ENCODE peak calls at places on chromosomes 5 and 9, in five cellular contexts. E is CD4-positive, alpha-beta T cell; T is psoas muscle; U is breast epithelium; V is cardiac muscle cell. P is an unnamed sample.

GRCh38 chr5:156474251-156474650 is 147.3 kb downstream of the SGCD start:
- DNase-seq in E (no peak), T (peak; percentile 28), U (no peak), V (peak; percentile 52), P (peak; percentile 14)

GRCh38 chr5:179187229-179187678 is 127.1 kb downstream of the ZNF354C start:
- DNase-seq in E (no peak), T (no peak), U (no peak), V (no peak), P (no peak)

GRCh38 chr9:88682431-88682831 is 147.5 kb downstream of the NXNL2 start:
- DNase-seq in E (no peak), T (no peak), U (no peak), V (no peak), P (no peak)

GRCh38 chr9:4774209-4774608 is 18.5 kb upstream of the RCL1 start:
- DNase-seq in E (no peak), T (no peak), U (no peak), V (peak; percentile 90), P (no peak)

GRCh38 chr9:98127226-98127625 is 8.2 kb upstream of the TRIM14 start:
- DNase-seq in E (no peak), T (no peak), U (no peak), V (no peak), P (no peak)

GRCh38 chr5:1130218-1130946 is 18.5 kb upstream of the SLC12A7 start:
- DNase-seq in E (no peak), T (no peak), U (peak; percentile 82), V (no peak), P (no peak)

GRCh38 chr9:89179535-89179919 is 909 bp upstream of the SHC3 start:
- DNase-seq in E (no peak), T (peak; percentile 18), U (no peak), V (peak; percentile 72), P (no peak)

GRCh38 chr9:83198336-83198735 is 135.4 kb upstream of the RASEF start:
- DNase-seq in E (no peak), T (no peak), U (no peak), V (no peak), P (no peak)

GRCh38 chr9:70987986-70988385 is 133.4 kb downstream of the TRPM3 start:
- DNase-seq in E (no peak), T (no peak), U (no peak), V (peak; percentile 90), P (no peak)

GRCh38 chr9:89553451-89554020 is 51.3 kb upstream of the GADD45G start:
- DNase-seq in E (no peak), T (no peak), U (no peak), V (no peak), P (no peak)

GRCh38 chr9:12723409-12724028 is 30.3 kb downstream of the TYRP1 start:
- DNase-seq in E (no peak), T (no peak), U (no peak), V (peak; percentile 52), P (no peak)

GRCh38 chr9:95204710-95205109 is 112.8 kb downstream of the FANCC start:
- DNase-seq in E (no peak), T (no peak), U (no peak), V (no peak), P (no peak)

GRCh38 chr5:61735531-61735930 is 403.5 kb downstream of the ZSWIM6 start:
- DNase-seq in E (no peak), T (no peak), U (no peak), V (no peak), P (no peak)

GRCh38 chr5:151770383-151771258 is 1.1 kb upstream of the G3BP1 start:
- DNase-seq in E (no peak), T (peak; percentile 83), U (peak; percentile 68), V (peak; percentile 91), P (peak; percentile 58)

GRCh38 chr5:149432377-149432776 is 53.3 kb upstream of the IL17B start:
- DNase-seq in E (no peak), T (no peak), U (no peak), V (no peak), P (no peak)
- H3K27ac ChIP-seq in E (no peak overlapping the region), T (no peak overlapping the region), U (peak overlapping the region; percentile 33), V (peak overlapping the region; percentile 100), P (no peak overlapping the region)

GRCh38 chr5:172293745-172294342 is 10.3 kb upstream of the UBTD2 start:
- DNase-seq in E (no peak), T (no peak), U (no peak), V (no peak), P (no peak)

GRCh38 chr5:172288465-172288864 is 4.9 kb upstream of the UBTD2 start:
- DNase-seq in E (no peak), T (no peak), U (no peak), V (no peak), P (no peak)

GRCh38 chr5:172294831-172295230 is 11.3 kb upstream of the UBTD2 start:
- DNase-seq in E (no peak), T (no peak), U (no peak), V (no peak), P (no peak)

GRCh38 chr5:172293054-172293744 is 9.6 kb upstream of the UBTD2 start:
- DNase-seq in E (peak; percentile 40), T (peak; percentile 60), U (peak; percentile 69), V (peak; percentile 84), P (peak; percentile 60)
- H3K27ac ChIP-seq in E (no peak overlapping the region), T (no peak overlapping the region), U (no peak overlapping the region), V (no peak overlapping the region), P (no peak overlapping the region)

GRCh38 chr5:15807861-15808260 is 307.9 kb downstream of the FBXL7 start:
- DNase-seq in E (no peak), T (peak; percentile 21), U (no peak), V (peak; percentile 53), P (peak; percentile 31)
- H3K27ac ChIP-seq in E (no peak overlapping the region), T (no peak overlapping the region), U (peak overlapping the region; percentile 61), V (peak overlapping the region; percentile 72), P (no peak overlapping the region)

DNA sequence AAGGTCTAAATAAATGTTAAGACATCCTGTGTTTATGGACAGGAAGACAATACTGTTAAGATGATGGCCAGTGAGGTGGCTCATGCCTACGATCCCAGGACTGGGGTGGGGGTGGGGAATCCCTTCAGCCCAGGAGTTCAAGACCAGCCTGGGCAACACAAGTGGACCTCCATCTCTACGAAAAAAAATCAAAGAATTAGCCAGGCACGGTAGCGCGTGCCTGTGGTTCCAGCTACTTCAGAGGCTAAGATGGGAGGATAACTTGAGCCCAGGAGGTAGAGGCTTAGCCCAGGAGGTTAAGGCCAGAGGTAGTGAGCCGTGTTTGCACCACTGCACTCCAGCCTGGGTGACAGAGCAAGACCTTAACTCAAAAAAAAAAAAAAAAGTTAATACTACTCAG is 5.3 kb downstream of the ROR2 start:
- DNase-seq in E (no peak), T (no peak), U (no peak), V (no peak), P (no peak)
- H3K27ac ChIP-seq in E (no peak overlapping the region), T (no peak overlapping the region), U (no peak overlapping the region), V (peak overlapping the region; percentile 74), P (no peak overlapping the region)

GRCh38 chr5:41708604-41708940 is 161.7 kb downstream of the OXCT1 start:
- DNase-seq in E (no peak), T (no peak), U (no peak), V (no peak), P (no peak)

DNA sequence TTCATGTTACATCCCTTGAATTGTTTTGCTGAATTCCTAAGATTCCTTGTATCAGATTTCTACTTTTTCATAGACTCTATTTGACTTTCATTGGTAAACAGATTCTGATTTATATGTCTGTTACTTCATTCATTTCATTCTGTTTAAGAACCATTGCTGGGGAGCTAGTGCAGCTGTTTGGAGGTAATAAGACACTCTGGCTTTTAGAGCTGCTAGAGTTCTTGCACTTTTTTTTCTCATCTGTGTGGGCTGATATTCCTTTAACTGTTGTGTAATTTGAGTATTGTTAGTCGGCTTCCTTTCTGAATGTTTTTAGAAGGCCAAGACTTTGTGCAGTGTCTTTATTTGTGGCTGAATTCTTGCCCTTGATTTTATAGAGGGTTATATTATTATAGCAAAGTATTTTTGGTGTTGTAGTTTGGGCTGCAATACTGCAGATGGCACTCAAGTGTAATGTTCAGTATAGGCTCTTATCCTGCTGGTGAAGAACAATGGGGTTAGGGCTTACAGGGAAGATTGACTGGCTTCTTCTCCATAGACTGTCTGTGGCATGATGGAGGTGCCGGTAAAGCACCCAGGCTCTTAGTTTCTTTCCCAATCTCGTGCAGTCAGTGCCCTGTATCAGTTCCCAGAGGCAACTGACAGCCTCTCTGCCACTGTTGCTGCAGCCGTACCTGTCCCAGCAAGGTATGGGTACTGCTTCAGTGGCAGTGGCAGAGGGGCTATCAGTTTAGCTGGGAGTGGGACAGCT is 162.2 kb downstream of the OXCT1 start:
- DNase-seq in E (no peak), T (no peak), U (no peak), V (peak; percentile 75), P (no peak)
- H3K27ac ChIP-seq in E (no peak overlapping the region), T (no peak overlapping the region), U (no peak overlapping the region), V (no peak overlapping the region), P (no peak overlapping the region)

GRCh38 chr9:124911766-124912165 is 29.1 kb downstream of the GOLGA1 start:
- DNase-seq in E (no peak), T (no peak), U (no peak), V (no peak), P (no peak)

GRCh38 chr9:124908098-124908497 is 32.8 kb downstream of the GOLGA1 start:
- DNase-seq in E (no peak), T (no peak), U (no peak), V (no peak), P (no peak)

GRCh38 chr9:124906966-124907365 is 33.9 kb downstream of the GOLGA1 start:
- DNase-seq in E (no peak), T (no peak), U (no peak), V (peak; percentile 20), P (no peak)
- H3K27ac ChIP-seq in E (no peak overlapping the region), T (no peak overlapping the region), U (no peak overlapping the region), V (no peak overlapping the region), P (no peak overlapping the region)

GRCh38 chr5:132754947-132755346 is 7.7 kb downstream of the CCNI2 start:
- DNase-seq in E (no peak), T (no peak), U (no peak), V (peak; percentile 58), P (no peak)
- H3K27ac ChIP-seq in E (no peak overlapping the region), T (no peak overlapping the region), U (no peak overlapping the region), V (no peak overlapping the region), P (peak overlapping the region; percentile 15)